ENCODE peak calls at places on chromosomes 7 and 10, in seven cellular contexts. One of them, this sample, is unnamed.

GRCh38 chr10:131736321-131736980 is 164.4 kb upstream of the PPP2R2D start:
- DNase-seq in fibroblast of the aortic adventitia: no peak
- DNase-seq in astrocyte: no peak
- DNase-seq in pancreas: no peak
- DNase-seq in cardiac septum: peak
- DNase-seq in NCI-H226: no peak
- DNase-seq in dorsolateral prefrontal cortex: peak
- DNase-seq in this sample: no peak

GRCh38 chr10:34584164-34584563 is 230.9 kb downstream of the PARD3 start:
- DNase-seq in NCI-H226: peak
- DNase-seq in cardiac septum: no peak
- DNase-seq in astrocyte: peak
- DNase-seq in pancreas: no peak
- DNase-seq in dorsolateral prefrontal cortex: no peak
- DNase-seq in fibroblast of the aortic adventitia: peak
- DNase-seq in this sample: peak

GRCh38 chr7:103712991-103713778 is 267.2 kb upstream of the SLC26A5 start:
- DNase-seq in cardiac septum: no peak
- DNase-seq in fibroblast of the aortic adventitia: no peak
- DNase-seq in pancreas: no peak
- DNase-seq in NCI-H226: no peak
- DNase-seq in astrocyte: no peak
- DNase-seq in dorsolateral prefrontal cortex: no peak
- DNase-seq in this sample: no peak

GRCh38 chr10:22978287-22978686 is 50.4 kb downstream of the ARMC3 start:
- DNase-seq in astrocyte: peak
- DNase-seq in pancreas: no peak
- DNase-seq in fibroblast of the aortic adventitia: no peak
- DNase-seq in cardiac septum: no peak
- DNase-seq in dorsolateral prefrontal cortex: no peak
- DNase-seq in NCI-H226: no peak
- DNase-seq in this sample: no peak

GRCh38 chr7:130349911-130350782 is 5.5 kb downstream of the CPA5 start:
- DNase-seq in NCI-H226: no peak
- DNase-seq in fibroblast of the aortic adventitia: no peak
- DNase-seq in cardiac septum: peak
- DNase-seq in pancreas: no peak
- DNase-seq in dorsolateral prefrontal cortex: no peak
- DNase-seq in astrocyte: no peak
- DNase-seq in this sample: peak

GRCh38 chr10:27446091-27446918 is 57.8 kb upstream of the RAB18 start:
- DNase-seq in fibroblast of the aortic adventitia: peak
- DNase-seq in astrocyte: peak
- DNase-seq in cardiac septum: no peak
- DNase-seq in dorsolateral prefrontal cortex: no peak
- DNase-seq in pancreas: no peak
- DNase-seq in NCI-H226: no peak
- DNase-seq in this sample: peak

GRCh38 chr7:1809601-1810258 is 139.7 kb downstream of the ELFN1 start:
- DNase-seq in dorsolateral prefrontal cortex: no peak
- DNase-seq in astrocyte: no peak
- DNase-seq in fibroblast of the aortic adventitia: no peak
- DNase-seq in cardiac septum: peak
- DNase-seq in NCI-H226: no peak
- DNase-seq in pancreas: no peak
- DNase-seq in this sample: no peak

GRCh38 chr7:140672382-140673062 is at the start of gene ADCK2:
- DNase-seq in cardiac septum: peak
- DNase-seq in dorsolateral prefrontal cortex: peak
- DNase-seq in NCI-H226: no peak
- DNase-seq in pancreas: peak
- DNase-seq in astrocyte: no peak
- DNase-seq in fibroblast of the aortic adventitia: no peak
- DNase-seq in this sample: peak

GRCh38 chr10:126839094-126839761 is 66.0 kb upstream of the DOCK1 start:
- DNase-seq in dorsolateral prefrontal cortex: peak
- DNase-seq in astrocyte: no peak
- DNase-seq in cardiac septum: no peak
- DNase-seq in fibroblast of the aortic adventitia: no peak
- DNase-seq in pancreas: peak
- DNase-seq in NCI-H226: no peak
- DNase-seq in this sample: no peak

GRCh38 chr7:7323352-7323751 is 141.0 kb downstream of the C1GALT1 start:
- DNase-seq in fibroblast of the aortic adventitia: no peak
- DNase-seq in pancreas: no peak
- DNase-seq in NCI-H226: no peak
- DNase-seq in astrocyte: no peak
- DNase-seq in dorsolateral prefrontal cortex: no peak
- DNase-seq in cardiac septum: no peak
- DNase-seq in this sample: no peak

GRCh38 chr10:87799860-87800259 is 18.2 kb downstream of the ATAD1 start:
- DNase-seq in cardiac septum: no peak
- DNase-seq in pancreas: no peak
- DNase-seq in dorsolateral prefrontal cortex: no peak
- DNase-seq in NCI-H226: no peak
- DNase-seq in fibroblast of the aortic adventitia: no peak
- DNase-seq in astrocyte: no peak
- DNase-seq in this sample: no peak

GRCh38 chr7:115015619-115016018 is 93.7 kb downstream of the MDFIC start:
- DNase-seq in pancreas: no peak
- DNase-seq in astrocyte: peak
- DNase-seq in fibroblast of the aortic adventitia: no peak
- DNase-seq in cardiac septum: no peak
- DNase-seq in NCI-H226: peak
- DNase-seq in dorsolateral prefrontal cortex: no peak
- DNase-seq in this sample: peak

GRCh38 chr10:62264702-62265436 is 3.8 kb downstream of the RTKN2 start:
- DNase-seq in fibroblast of the aortic adventitia: peak
- DNase-seq in NCI-H226: peak
- DNase-seq in dorsolateral prefrontal cortex: no peak
- DNase-seq in cardiac septum: no peak
- DNase-seq in astrocyte: peak
- DNase-seq in pancreas: no peak
- DNase-seq in this sample: peak

GRCh38 chr7:987909-988308 is 4.9 kb downstream of the CYP2W1 start:
- DNase-seq in dorsolateral prefrontal cortex: no peak
- DNase-seq in cardiac septum: no peak
- DNase-seq in astrocyte: no peak
- DNase-seq in pancreas: no peak
- DNase-seq in fibroblast of the aortic adventitia: no peak
- DNase-seq in NCI-H226: no peak
- DNase-seq in this sample: no peak

GRCh38 chr10:115706482-115707076 is 566.4 kb downstream of the GFRA1 start:
- DNase-seq in astrocyte: peak
- DNase-seq in NCI-H226: no peak
- DNase-seq in cardiac septum: no peak
- DNase-seq in fibroblast of the aortic adventitia: peak
- DNase-seq in dorsolateral prefrontal cortex: no peak
- DNase-seq in pancreas: no peak
- DNase-seq in this sample: peak

This sample was measured in adipocyte.